ENCODE peak calls at places on chromosomes 2 and 18, in six cellular contexts. V is EH, I is NCI-H2081, P is Calu3, X is HT1080, Q is SJSA1. D is an unnamed sample.

GRCh38 chr2:40287201-40287600 is 164.7 kb downstream of the SLC8A1 start:
- DNase-seq in V (no peak), I (peak; percentile 79), P (no peak), X (no peak), Q (no peak), D (peak; percentile 54)

GRCh38 chr2:15337996-15338666 is 223.0 kb downstream of the NBAS start:
- DNase-seq in V (no peak), I (no peak), P (no peak), X (peak; percentile 60), Q (no peak), D (no peak)

GRCh38 chr2:54595999-54596903 is 127.2 kb upstream of the EML6 start:
- DNase-seq in V (no peak), I (no peak), P (no peak), X (no peak), Q (no peak), D (no peak)

GRCh38 chr2:99926986-99927385 is 215.4 kb downstream of the AFF3 start:
- DNase-seq in V (peak; percentile 74), I (no peak), P (no peak), X (peak; percentile 39), Q (no peak), D (peak; percentile 35)

GRCh38 chr2:227219312-227220105 is 55.1 kb downstream of the COL4A3 start:
- DNase-seq in V (no peak), I (no peak), P (no peak), X (no peak), Q (no peak), D (no peak)

GRCh38 chr2:142119347-142119746 is 11.5 kb downstream of the LRP1B start:
- DNase-seq in V (no peak), I (no peak), P (no peak), X (no peak), Q (no peak), D (no peak)

GRCh38 chr2:218406949-218407703 is 7.5 kb downstream of the CTDSP1 start:
- DNase-seq in V (peak; percentile 62), I (peak; percentile 32), P (no peak), X (peak; percentile 32), Q (no peak), D (peak; percentile 70)

GRCh38 chr18:10930078-10930477 is 219.3 kb downstream of the PIEZO2 start:
- DNase-seq in V (no peak), I (no peak), P (no peak), X (no peak), Q (no peak), D (no peak)

GRCh38 chr2:23835423-23835822 is 91.5 kb downstream of the ATAD2B start:
- DNase-seq in V (no peak), I (no peak), P (no peak), X (no peak), Q (no peak), D (no peak)

D was measured in AG10803.